ENCODE peak calls at places on chromosomes 6 and 20, in eight cellular contexts. U is GM23338, L is PC-3, X is OCI-LY7, N is MM.1S, V is SK-N-SH, P is HCT116, S is neural progenitor cell. H is an unnamed sample.

GRCh38 chr6:53347921-53348435 is 772 bp downstream of the ELOVL5 start:
- DNase-seq in N (no peak), S (peak; percentile 86), L (peak; percentile 46), V (peak; percentile 87), U (peak; percentile 71), P (no peak), X (peak; percentile 62), H (peak; percentile 81)

GRCh38 chr6:166258854-166259276 is 49.3 kb downstream of the PRR18 start:
- DNase-seq in S (no peak), N (peak; percentile 78), V (no peak), L (peak; percentile 40), P (no peak), X (peak; percentile 30), U (no peak), H (no peak)

GRCh38 chr6:11538049-11538798 is 675 bp downstream of the TMEM170B start:
- DNase-seq in V (peak; percentile 70), L (no peak), U (peak; percentile 69), P (no peak), X (peak; percentile 30), N (no peak), S (peak; percentile 73), H (peak; percentile 63)

GRCh38 chr6:125658759-125659431 is 90.5 kb upstream of the HEY2 start:
- DNase-seq in P (no peak), S (no peak), L (no peak), N (no peak), V (no peak), U (no peak), X (no peak), H (no peak)

GRCh38 chr20:50813101-50813643 is 18.3 kb downstream of the BCAS4 start:
- DNase-seq in P (no peak), L (no peak), X (peak; percentile 62), S (no peak), U (no peak), N (no peak), V (no peak), H (no peak)

GRCh38 chr6:155045561-155046404 is 50.7 kb downstream of the TIAM2 start:
- DNase-seq in U (no peak), L (no peak), V (no peak), N (no peak), S (no peak), P (no peak), X (no peak), H (no peak)

GRCh38 chr6:147022041-147022440 is 182.2 kb upstream of the STXBP5 start:
- DNase-seq in V (no peak), P (no peak), L (peak; percentile 48), S (no peak), U (no peak), X (no peak), N (no peak), H (no peak)

GRCh38 chr6:22717906-22718305 is 148.5 kb downstream of the HDGFL1 start:
- DNase-seq in U (no peak), S (no peak), L (peak; percentile 22), N (no peak), P (no peak), V (no peak), X (no peak), H (peak; percentile 11)

GRCh38 chr20:2509468-2509781 is 710 bp upstream of the ZNF343 start:
- DNase-seq in L (no peak), N (no peak), X (no peak), P (no peak), S (no peak), V (no peak), U (peak; percentile 32), H (no peak)

GRCh38 chr20:63002511-63002910 is 4.3 kb downstream of the BHLHE23 start:
- DNase-seq in L (peak; percentile 78), U (no peak), N (no peak), P (no peak), X (no peak), V (no peak), S (no peak), H (no peak)

GRCh38 chr6:108983151-108983550 is 111.5 kb downstream of the SESN1 start:
- DNase-seq in L (no peak), P (no peak), N (no peak), V (no peak), X (no peak), U (no peak), S (no peak), H (no peak)

GRCh38 chr20:32153771-32154170 is 44.3 kb downstream of the TM9SF4 start:
- DNase-seq in U (no peak), X (no peak), V (no peak), L (no peak), N (no peak), S (no peak), P (no peak), H (no peak)

GRCh38 chr6:7238900-7239589 is 74.0 kb downstream of the SSR1 start:
- DNase-seq in V (peak; percentile 79), L (peak; percentile 83), U (peak; percentile 94), S (peak; percentile 88), P (peak; percentile 77), N (peak; percentile 65), X (peak; percentile 93), H (peak; percentile 90)

GRCh38 chr6:148053796-148054195 is 288.8 kb upstream of the SASH1 start:
- DNase-seq in P (no peak), S (no peak), X (no peak), V (no peak), U (no peak), L (no peak), N (no peak), H (no peak)

GRCh38 chr6:78854501-78854900 is 12.8 kb upstream of the IRAK1BP1 start:
- DNase-seq in S (no peak), P (no peak), V (no peak), X (no peak), L (no peak), N (no peak), U (no peak), H (no peak)

DNA sequence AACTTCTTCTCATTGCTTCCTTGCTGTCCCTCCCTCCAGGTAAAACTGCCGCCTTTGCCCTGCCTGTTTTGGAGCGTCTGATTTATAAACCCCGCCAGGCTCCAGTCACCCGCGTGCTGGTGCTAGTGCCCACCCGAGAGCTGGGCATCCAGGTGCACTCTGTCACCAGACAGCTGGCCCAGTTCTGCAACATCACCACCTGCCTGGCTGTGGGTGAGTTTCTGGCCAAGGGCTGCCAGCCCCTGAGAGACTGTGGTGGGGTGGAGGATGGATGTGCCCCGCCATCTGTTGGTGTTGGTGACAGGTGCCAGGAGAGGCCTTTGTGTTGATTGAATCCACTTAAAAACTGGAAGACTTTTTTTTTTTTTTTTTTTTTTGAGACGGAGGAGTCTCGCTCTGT is 9.5 kb downstream of the DDX27 start:
- DNase-seq in X (no peak), P (no peak), V (no peak), S (no peak), N (no peak), L (no peak), U (no peak), H (no peak)
- TF ChIP-seq EZH2phosphoT487 in X (no peak), P (no peak), V (no peak), S (no peak), N (no peak), L (no peak), U (no peak), H (no peak)

GRCh38 chr20:33411711-33412483 is 10.6 kb upstream of the CDK5RAP1 start:
- DNase-seq in U (no peak), L (no peak), P (no peak), S (no peak), N (no peak), V (no peak), X (no peak), H (no peak)

GRCh38 chr20:33412484-33412838 is 11.1 kb upstream of the CDK5RAP1 start:
- DNase-seq in U (no peak), L (no peak), P (no peak), V (no peak), S (no peak), X (no peak), N (no peak), H (no peak)

GRCh38 chr20:33419140-33419974 is 18.0 kb upstream of the CDK5RAP1 start:
- DNase-seq in X (no peak), L (no peak), V (peak; percentile 39), U (no peak), S (no peak), P (no peak), N (no peak), H (peak; percentile 50)

GRCh38 chr20:33418033-33418432 is 16.7 kb upstream of the CDK5RAP1 start:
- DNase-seq in L (no peak), V (no peak), N (no peak), X (no peak), P (no peak), U (no peak), S (no peak), H (no peak)

DNA sequence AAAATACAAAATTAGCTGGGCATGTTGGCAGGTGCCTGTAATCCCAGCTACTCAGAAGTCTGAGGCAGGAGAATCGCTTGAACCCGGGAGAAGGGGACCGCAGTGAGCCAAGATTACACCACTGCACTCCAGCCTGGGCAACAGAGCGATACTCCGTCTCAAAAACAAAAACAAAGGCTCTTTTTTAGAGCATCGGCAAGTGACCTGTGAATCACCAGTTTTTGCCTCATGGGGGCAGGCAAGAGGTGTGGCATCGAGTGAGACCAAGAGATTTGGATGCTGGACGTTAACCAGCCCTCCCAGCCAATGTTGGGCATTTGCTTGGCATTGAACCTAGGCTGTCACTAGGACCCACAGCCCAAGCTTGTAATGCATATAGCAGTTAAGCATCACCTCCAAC is 14.6 kb upstream of the CDK5RAP1 start:
- DNase-seq in L (peak; percentile 44), S (peak; percentile 67), N (peak; percentile 35), P (no peak), U (peak; percentile 75), V (peak; percentile 66), X (peak; percentile 62), H (no peak)
- TF ChIP-seq CTCF in L (peak; percentile 56), S (peak; percentile 68), N (peak; percentile 51), P (peak; percentile 46), U (peak; percentile 66), V (peak; percentile 51), X (peak; percentile 73), H (peak; percentile 38)

GRCh38 chr6:139161169-139161568 is 26.3 kb downstream of the HECA start:
- DNase-seq in V (no peak), P (peak; percentile 33), S (no peak), X (no peak), U (no peak), N (no peak), L (no peak), H (no peak)
- TF ChIP-seq EZH2phosphoT487 in V (no peak), P (no peak), S (no peak), X (no peak), U (no peak), N (no peak), L (no peak), H (no peak)

GRCh38 chr6:20921533-20921932 is 387.3 kb downstream of the CDKAL1 start:
- DNase-seq in P (no peak), S (no peak), L (no peak), X (no peak), N (no peak), U (no peak), V (no peak), H (no peak)

GRCh38 chr6:20918868-20919267 is 384.6 kb downstream of the CDKAL1 start:
- DNase-seq in X (no peak), N (no peak), P (no peak), V (no peak), S (no peak), U (no peak), L (no peak), H (no peak)

GRCh38 chr6:20916081-20916480 is 381.8 kb downstream of the CDKAL1 start:
- DNase-seq in N (no peak), X (no peak), U (no peak), V (no peak), S (no peak), L (no peak), P (no peak), H (no peak)

GRCh38 chr6:20922743-20923142 is 388.5 kb downstream of the CDKAL1 start:
- DNase-seq in S (no peak), U (no peak), P (no peak), X (no peak), N (no peak), V (no peak), L (peak; percentile 51), H (no peak)

GRCh38 chr6:20919677-20920385 is 385.6 kb downstream of the CDKAL1 start:
- DNase-seq in S (no peak), N (no peak), U (no peak), P (no peak), V (no peak), X (no peak), L (peak; percentile 49), H (no peak)
- TF ChIP-seq CTCF in S (no peak), N (no peak), U (no peak), P (no peak), V (no peak), X (no peak), L (no peak), H (no peak)

H was measured in hepatocyte.